ENCODE peak calls at places on chromosomes 3 and 15, in nine cellular contexts. D is Karpas-422, I is hepatocyte, F is mammary epithelial cell, T is astrocyte, C is fibroblast of lung, U is K562, V is MM.1S, Z is HepG2. P is an unnamed sample.

GRCh38 chr3:95926904-95927501 is 887.4 kb upstream of the EPHA6 start:
- DNase-seq in D (no peak), V (no peak), T (no peak), U (no peak), F (no peak), C (no peak), Z (no peak), I (no peak), P (no peak)

GRCh38 chr3:47079432-47079831 is 84.5 kb downstream of the SETD2 start:
- DNase-seq in D (no peak), U (no peak), C (no peak), F (no peak), T (no peak), I (no peak), V (no peak), Z (no peak), P (no peak)

GRCh38 chr3:182121424-182121823 is 409.7 kb downstream of the SOX2 start:
- DNase-seq in D (no peak), Z (no peak), C (no peak), F (no peak), T (no peak), I (no peak), V (no peak), U (no peak), P (no peak)

GRCh38 chr3:157261000-157261399 is 101.1 kb upstream of the CCNL1 start:
- DNase-seq in U (no peak), I (no peak), D (no peak), C (no peak), F (no peak), T (peak), Z (no peak), V (no peak), P (no peak)

GRCh38 chr3:57583544-57583943 is 13.6 kb downstream of the ARF4 start:
- DNase-seq in T (no peak), V (no peak), D (no peak), Z (no peak), C (no peak), F (no peak), U (no peak), I (peak), P (no peak)

GRCh38 chr15:90654233-90655124 is 62.7 kb upstream of the BLM start:
- DNase-seq in D (no peak), V (no peak), F (no peak), C (no peak), Z (no peak), I (no peak), U (no peak), T (no peak), P (no peak)

GRCh38 chr15:93030430-93031102 is 58.4 kb downstream of the RGMA start:
- DNase-seq in I (peak), F (peak), C (peak), Z (peak), V (peak), D (peak), T (peak), U (peak), P (peak)

GRCh38 chr15:101718896-101719295 is 5.4 kb downstream of the TARS3 start:
- DNase-seq in I (no peak), C (no peak), T (no peak), D (no peak), Z (no peak), U (no peak), V (no peak), F (no peak), P (no peak)

GRCh38 chr15:73392025-73392424 is 23.3 kb upstream of the HCN4 start:
- DNase-seq in T (no peak), U (no peak), V (no peak), I (no peak), C (no peak), Z (no peak), F (no peak), D (no peak), P (no peak)

GRCh38 chr3:152375546-152375945 is 106.8 kb downstream of the MBNL1 start:
- DNase-seq in V (no peak), U (no peak), I (no peak), Z (no peak), C (peak), T (peak), F (no peak), D (no peak), P (no peak)

GRCh38 chr3:44419923-44420650 is 57.4 kb downstream of the ZNF445 start:
- DNase-seq in T (no peak), C (no peak), I (no peak), F (no peak), U (no peak), Z (no peak), D (no peak), V (no peak), P (no peak)

GRCh38 chr15:51030649-51031316 is 63.9 kb downstream of the TNFAIP8L3 start:
- DNase-seq in T (peak), F (peak), Z (peak), I (no peak), D (no peak), C (peak), U (no peak), V (no peak), P (no peak)

GRCh38 chr3:128584412-128585020 is 66.1 kb downstream of the RPN1 start:
- DNase-seq in U (peak), V (peak), D (peak), Z (peak), T (peak), C (peak), I (peak), F (peak), P (peak)

GRCh38 chr15:78682693-78683410 is 41.8 kb upstream of the CHRNB4 start:
- DNase-seq in I (no peak), Z (no peak), C (no peak), F (no peak), D (no peak), U (no peak), T (no peak), V (no peak), P (no peak)

GRCh38 chr3:190617185-190617584 is 103.3 kb downstream of the IL1RAP start:
- DNase-seq in T (no peak), Z (peak), V (no peak), I (no peak), C (no peak), D (peak), U (no peak), F (no peak), P (no peak)

GRCh38 chr3:119207512-119207875 is 33.2 kb downstream of the B4GALT4 start:
- DNase-seq in U (no peak), T (no peak), F (no peak), D (no peak), Z (no peak), C (no peak), I (no peak), V (no peak), P (no peak)

GRCh38 chr15:29747837-29748417 is 74.3 kb downstream of the TJP1 start:
- DNase-seq in F (no peak), Z (peak), V (peak), U (no peak), T (no peak), I (no peak), C (peak), D (peak), P (peak)

GRCh38 chr3:184553385-184553784 is 8.2 kb upstream of the EPHB3 start:
- DNase-seq in F (no peak), I (no peak), V (no peak), C (no peak), Z (no peak), T (no peak), D (no peak), U (no peak), P (no peak)

GRCh38 chr15:45083223-45083622 is 30.7 kb downstream of the DUOX2 start:
- DNase-seq in I (no peak), T (no peak), D (peak), F (peak), C (no peak), V (no peak), Z (peak), U (no peak), P (no peak)
- H2AFZ ChIP-seq in I (no peak), T (no peak), D (no peak), F (peak), C (no peak), V (no peak), Z (no peak), U (no peak), P (no peak)

GRCh38 chr15:95464091-95464888 is 866.2 kb upstream of the NR2F2 start:
- DNase-seq in D (no peak), I (no peak), Z (no peak), U (no peak), C (peak), V (no peak), T (no peak), F (no peak), P (no peak)

GRCh38 chr15:95457520-95457919 is 873.0 kb upstream of the NR2F2 start:
- DNase-seq in F (no peak), T (no peak), Z (no peak), I (no peak), U (no peak), C (no peak), D (no peak), V (no peak), P (no peak)

GRCh38 chr15:95458736-95459135 is 871.8 kb upstream of the NR2F2 start:
- DNase-seq in Z (no peak), T (no peak), C (no peak), D (no peak), I (no peak), V (no peak), F (no peak), U (no peak), P (no peak)

GRCh38 chr15:95459288-95459687 is 871.2 kb upstream of the NR2F2 start:
- DNase-seq in U (no peak), F (peak), C (no peak), V (no peak), D (no peak), Z (no peak), I (no peak), T (no peak), P (no peak)
- H2AFZ ChIP-seq in U (no peak), F (no peak), C (no peak), V (no peak), D (no peak), Z (no peak), I (no peak), T (no peak), P (no peak)

DNA sequence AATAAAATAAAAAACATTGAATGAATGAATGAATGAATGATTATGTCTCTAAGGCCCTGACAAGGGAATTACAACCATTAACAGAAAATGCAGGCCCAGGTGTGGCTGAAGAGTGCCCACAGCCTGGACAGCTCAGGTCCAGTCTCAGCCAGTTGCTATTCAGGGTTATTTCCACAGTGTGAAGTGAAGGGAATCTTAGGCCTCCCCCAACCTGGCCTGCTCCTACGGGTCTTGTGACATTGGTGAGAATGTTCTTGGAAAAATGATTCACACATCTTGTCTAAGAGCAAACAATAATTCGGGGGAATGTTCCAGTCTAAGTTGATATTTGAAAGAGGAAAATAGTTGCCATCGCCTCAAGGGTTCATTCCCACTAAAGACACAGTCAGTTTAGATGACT is 37.0 kb downstream of the MINDY4B start:
- DNase-seq in Z (no peak), F (no peak), T (no peak), C (no peak), V (no peak), I (no peak), D (no peak), U (no peak), P (no peak)
- H2AFZ ChIP-seq in Z (no peak), F (no peak), T (no peak), C (no peak), V (no peak), I (no peak), D (no peak), U (no peak), P (no peak)

DNA sequence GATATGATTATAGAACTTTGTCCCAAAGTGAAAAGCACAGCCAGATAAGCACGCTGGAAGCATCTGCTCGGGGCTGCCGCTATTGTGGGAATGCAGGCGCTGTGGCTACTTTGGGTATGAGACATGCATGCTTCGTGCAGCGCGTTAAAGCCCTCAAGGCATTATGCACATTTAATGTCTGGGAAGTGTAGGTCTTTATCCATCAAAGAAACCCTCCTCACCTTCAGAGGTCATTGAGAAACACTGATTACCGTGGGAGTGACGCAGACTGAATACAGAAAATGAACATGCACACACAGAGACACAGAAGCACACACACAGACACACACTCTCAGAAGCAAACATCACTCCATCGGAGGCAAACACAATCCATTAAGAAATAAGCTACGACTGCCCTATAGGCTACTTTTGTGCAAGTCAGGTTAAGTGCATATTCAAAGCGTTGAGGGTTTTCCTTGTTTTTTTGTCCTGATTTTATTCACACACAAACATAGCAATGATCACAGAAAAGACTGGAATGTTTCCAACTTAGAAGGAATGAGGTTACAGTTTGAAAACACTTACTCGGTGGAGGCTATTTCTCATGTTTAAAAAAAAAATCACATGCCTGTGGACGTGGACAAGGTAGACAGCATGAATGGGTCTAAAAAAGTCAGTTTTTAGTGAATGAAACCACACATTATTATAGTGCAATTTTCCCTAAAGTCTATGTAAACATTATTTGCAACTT is 68.5 kb downstream of the PLCH1 start:
- DNase-seq in T (peak), D (no peak), Z (no peak), C (peak), I (peak), V (no peak), U (no peak), F (peak), P (no peak)
- H2AFZ ChIP-seq in T (peak), D (no peak), Z (peak), C (peak), I (no peak), V (no peak), U (no peak), F (peak), P (no peak)

DNA sequence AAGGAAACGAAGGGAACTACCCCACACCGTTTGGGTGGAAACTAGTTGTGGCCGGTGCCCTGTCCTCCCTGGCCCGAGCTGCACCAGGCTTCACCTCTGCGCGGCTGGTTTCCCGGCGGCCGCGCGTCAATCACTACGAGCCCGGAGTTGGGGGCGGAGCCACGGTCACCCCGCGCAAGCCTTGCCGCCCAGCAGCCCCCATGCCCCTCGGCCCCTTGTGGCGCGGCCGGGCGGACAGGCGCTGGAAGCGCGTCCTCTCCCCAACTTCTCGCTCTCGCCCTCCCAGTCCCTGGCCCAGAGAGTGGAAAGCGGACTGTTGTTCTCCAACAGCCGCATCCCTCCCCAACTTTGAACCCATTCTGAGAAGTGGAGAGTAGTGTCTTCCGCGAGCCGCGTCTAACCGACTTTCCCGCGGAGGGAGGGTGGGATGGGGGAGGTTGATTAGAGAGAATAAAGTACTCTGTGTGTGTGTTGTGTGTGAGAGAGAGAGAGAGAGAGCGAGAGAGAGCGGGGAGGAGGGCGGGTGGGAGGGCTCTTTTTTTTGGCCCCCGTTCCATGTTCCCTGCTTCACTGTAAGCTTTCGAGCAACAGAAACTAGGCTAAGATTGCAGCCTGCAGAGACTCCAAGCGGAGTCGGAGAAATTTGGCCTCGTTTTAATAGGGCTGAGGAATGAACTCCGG is 1.4 kb upstream of the MEIS2 start:
- DNase-seq in D (peak), U (peak), T (peak), C (peak), V (peak), F (peak), Z (peak), I (peak), P (peak)
- H2AFZ ChIP-seq in D (peak), U (peak), T (peak), C (peak), V (peak), F (peak), Z (no peak), I (peak), P (no peak)

DNA sequence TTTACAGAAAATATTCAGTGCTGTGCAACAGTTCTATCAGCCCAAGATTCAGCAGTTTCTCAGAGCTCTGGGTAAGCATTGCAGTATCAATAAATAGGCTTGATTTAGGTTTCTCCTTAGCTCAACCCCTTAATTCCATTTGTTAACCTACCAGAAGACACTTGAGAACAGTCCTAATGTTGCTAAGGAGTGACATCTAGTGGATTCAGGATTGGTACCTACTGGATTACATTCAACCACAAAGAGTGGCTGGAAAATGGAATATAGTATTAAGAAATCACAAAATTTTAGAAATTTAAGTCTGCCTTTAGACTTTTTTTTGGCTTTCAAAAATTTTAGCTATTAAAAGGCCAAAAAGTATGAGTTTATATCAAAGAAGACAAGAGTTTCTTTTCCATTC is 34.7 kb downstream of the POLG start:
- DNase-seq in U (no peak), I (no peak), Z (no peak), F (no peak), D (no peak), V (no peak), T (peak), C (peak), P (peak)
- H2AFZ ChIP-seq in U (no peak), I (no peak), Z (no peak), F (no peak), D (no peak), V (no peak), T (no peak), C (no peak), P (no peak)

DNA sequence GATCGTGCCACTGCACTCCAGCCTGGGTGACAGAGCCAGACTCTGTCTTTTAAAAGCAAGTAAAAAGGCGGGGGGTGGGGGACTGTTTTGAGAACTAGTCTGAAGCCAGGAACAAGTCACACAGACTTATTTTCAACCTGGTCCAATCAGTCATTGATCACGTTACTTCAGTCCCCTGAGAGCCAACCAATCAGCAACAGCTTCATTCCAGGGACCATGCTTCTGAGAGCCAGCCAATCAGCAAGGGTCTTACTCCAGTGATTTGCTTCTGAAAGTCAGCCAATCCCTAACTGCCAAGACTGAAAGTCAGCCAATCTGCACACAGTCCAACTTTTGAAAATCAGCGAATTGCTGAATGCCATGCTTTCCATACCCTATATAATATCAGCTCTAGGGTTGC is 48.6 kb upstream of the C15orf39 start:
- DNase-seq in Z (peak), C (peak), U (peak), V (no peak), D (peak), T (peak), F (no peak), I (no peak), P (peak)
- H2AFZ ChIP-seq in Z (no peak), C (no peak), U (peak), V (no peak), D (no peak), T (no peak), F (no peak), I (no peak), P (no peak)

GRCh38 chr3:42515391-42515916 is 13.0 kb downstream of the VIPR1 start:
- DNase-seq in D (no peak), I (no peak), F (peak), T (no peak), V (no peak), Z (no peak), U (no peak), C (no peak), P (no peak)

GRCh38 chr3:42516443-42516842 is 14.0 kb downstream of the VIPR1 start:
- DNase-seq in V (no peak), T (no peak), D (no peak), F (no peak), Z (no peak), U (no peak), C (no peak), I (no peak), P (no peak)

GRCh38 chr3:42517143-42517542 is 14.7 kb downstream of the VIPR1 start:
- DNase-seq in D (no peak), C (no peak), I (no peak), Z (no peak), F (no peak), V (no peak), T (no peak), U (no peak), P (no peak)

GRCh38 chr3:42514876-42515275 is 12.4 kb downstream of the VIPR1 start:
- DNase-seq in Z (no peak), F (no peak), I (no peak), U (no peak), D (no peak), V (no peak), C (no peak), T (no peak), P (no peak)

GRCh38 chr3:42515976-42516375 is 13.5 kb downstream of the VIPR1 start:
- DNase-seq in D (no peak), F (no peak), T (no peak), U (no peak), C (no peak), I (no peak), V (no peak), Z (no peak), P (no peak)
- H2AFZ ChIP-seq in D (no peak), F (peak), T (no peak), U (no peak), C (no peak), I (no peak), V (no peak), Z (no peak), P (no peak)

GRCh38 chr15:58565620-58566019 is 133.8 kb downstream of the LIPC start:
- DNase-seq in F (no peak), U (no peak), I (no peak), Z (no peak), D (no peak), V (no peak), T (no peak), C (no peak), P (no peak)
- H2AFZ ChIP-seq in F (no peak), U (no peak), I (no peak), Z (no peak), D (no peak), V (no peak), T (no peak), C (no peak), P (no peak)

GRCh38 chr3:180529778-180530177 is 72.2 kb upstream of the TTC14 start:
- DNase-seq in Z (no peak), I (no peak), F (no peak), T (no peak), U (no peak), D (no peak), C (no peak), V (no peak), P (no peak)
- H2AFZ ChIP-seq in Z (no peak), I (no peak), F (no peak), T (no peak), U (no peak), D (no peak), C (no peak), V (no peak), P (no peak)

P was measured in HCT116.